ENCODE peak calls at places on chromosomes 7 and 10, in seven cellular contexts. I is prostate gland, K is GM23248, V is thoracic aorta, Z is fibroblast of lung, P is iPS DF 6.9, Q is ovary. M is an unnamed sample.

GRCh38 chr10:67883710-67884312 is 645 bp upstream of the SIRT1 start:
- DNase-seq in V (no peak), K (peak; percentile 57), I (peak; percentile 15), Z (no peak), P (no peak), Q (no peak), M (peak; percentile 30)

GRCh38 chr7:29935111-29935510 is 54.5 kb downstream of the SCRN1 start:
- DNase-seq in P (no peak), V (no peak), K (peak; percentile 22), Q (no peak), I (no peak), Z (peak; percentile 46), M (no peak)

GRCh38 chr7:32660936-32661335 is 165.6 kb downstream of the AVL9 start:
- DNase-seq in I (no peak), P (no peak), Q (no peak), V (no peak), K (no peak), Z (no peak), M (no peak)

GRCh38 chr10:97412891-97413304 is 11.8 kb upstream of the RRP12 start:
- DNase-seq in P (no peak), Z (peak; percentile 15), Q (no peak), I (peak; percentile 68), V (no peak), K (no peak), M (no peak)

GRCh38 chr7:125424721-125425120 is 495.1 kb upstream of the POT1 start:
- DNase-seq in I (no peak), V (no peak), Z (no peak), Q (no peak), P (no peak), K (no peak), M (no peak)

GRCh38 chr7:49422564-49422963 is 350.9 kb upstream of the VWC2 start:
- DNase-seq in P (no peak), K (no peak), V (no peak), Q (no peak), I (no peak), Z (no peak), M (no peak)

GRCh38 chr10:101693701-101694055 is 1.3 kb downstream of the FBXW4 start:
- DNase-seq in I (peak; percentile 8), V (no peak), P (no peak), Q (no peak), K (peak; percentile 80), Z (peak; percentile 66), M (no peak)

GRCh38 chr7:106064836-106065559 is 47.1 kb downstream of the SYPL1 start:
- DNase-seq in P (no peak), Q (peak; percentile 90), K (peak; percentile 99), V (peak; percentile 83), Z (peak; percentile 96), I (peak; percentile 90), M (peak; percentile 81)

GRCh38 chr10:34360984-34361383 is 454.1 kb downstream of the PARD3 start:
- DNase-seq in P (no peak), I (no peak), Q (no peak), Z (no peak), K (no peak), V (no peak), M (no peak)

GRCh38 chr7:14892961-14893360 is 9.6 kb downstream of the DGKB start:
- DNase-seq in V (no peak), Q (no peak), I (no peak), K (peak; percentile 31), P (no peak), Z (peak; percentile 29), M (no peak)

GRCh38 chr10:77604063-77604462 is 33.5 kb downstream of the KCNMA1 start:
- DNase-seq in P (no peak), V (no peak), Q (no peak), I (no peak), K (no peak), Z (no peak), M (no peak)

GRCh38 chr7:102891693-102892261 is 21.0 kb upstream of the LRRC17 start:
- DNase-seq in P (no peak), Z (peak; percentile 95), K (peak; percentile 96), V (peak; percentile 20), I (peak; percentile 58), Q (no peak), M (no peak)

GRCh38 chr10:70584941-70585544 is 17.5 kb downstream of the PRF1 start:
- DNase-seq in P (peak; percentile 55), Q (no peak), Z (peak; percentile 33), K (no peak), I (no peak), V (no peak), M (no peak)

GRCh38 chr7:110790992-110791391 is 299.9 kb upstream of the LRRN3 start:
- DNase-seq in I (no peak), V (no peak), K (peak; percentile 4), P (no peak), Z (peak; percentile 29), Q (no peak), M (no peak)

GRCh38 chr7:66326501-66327180 is 121.5 kb downstream of the TPST1 start:
- DNase-seq in I (no peak), V (no peak), Q (no peak), K (peak; percentile 63), Z (peak; percentile 86), P (no peak), M (no peak)

GRCh38 chr10:17758200-17758599 is 6.2 kb downstream of the TMEM236 start:
- DNase-seq in Z (peak; percentile 21), K (peak; percentile 10), I (no peak), V (no peak), P (no peak), Q (no peak), M (no peak)

GRCh38 chr10:43965033-43965917 is 316.6 kb upstream of the ZNF32 start:
- DNase-seq in I (no peak), P (no peak), Q (no peak), V (no peak), Z (peak; percentile 93), K (peak; percentile 36), M (no peak)

GRCh38 chr10:14244801-14245211 is 85.9 kb downstream of the FRMD4A start:
- DNase-seq in V (no peak), Z (peak; percentile 66), Q (no peak), K (peak; percentile 39), I (no peak), P (no peak), M (peak; percentile 12)

GRCh38 chr7:81280531-81280930 is 361.7 kb upstream of the SEMA3C start:
- DNase-seq in Z (peak; percentile 39), Q (no peak), V (no peak), P (no peak), K (peak; percentile 4), I (no peak), M (no peak)

GRCh38 chr10:114541081-114541833 is 116.8 kb downstream of the ABLIM1 start:
- DNase-seq in K (peak; percentile 85), Z (peak; percentile 90), P (no peak), I (no peak), V (peak; percentile 19), Q (peak; percentile 86), M (no peak)

GRCh38 chr10:125761961-125762360 is 13.7 kb downstream of the MMP21 start:
- DNase-seq in Z (peak; percentile 3), P (no peak), Q (no peak), I (no peak), V (no peak), K (no peak), M (no peak)

GRCh38 chr10:125756853-125757487 is 18.7 kb downstream of the MMP21 start:
- DNase-seq in P (no peak), Z (no peak), V (no peak), I (no peak), K (no peak), Q (no peak), M (no peak)

GRCh38 chr10:125757742-125758141 is 17.9 kb downstream of the MMP21 start:
- DNase-seq in K (no peak), Q (no peak), V (no peak), I (no peak), Z (no peak), P (no peak), M (no peak)

DNA sequence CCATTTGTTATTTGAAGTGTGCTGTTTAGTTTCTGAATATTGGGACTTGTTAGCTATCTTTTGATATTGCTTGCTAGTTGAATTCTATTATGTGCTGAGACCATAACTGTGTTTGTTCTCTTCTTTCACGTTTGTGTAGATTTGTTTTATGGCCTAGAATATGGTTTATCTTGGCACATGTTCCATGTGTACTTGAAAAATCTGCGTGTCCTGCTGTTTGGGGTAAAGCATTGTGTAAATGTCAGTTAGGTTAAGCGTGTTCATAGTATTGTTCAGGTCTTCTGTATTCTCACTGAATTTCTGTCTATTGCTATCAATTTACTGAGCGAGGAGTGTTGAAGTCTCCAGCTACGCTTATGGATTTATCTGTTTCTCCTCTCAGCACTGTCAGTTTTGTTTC is 19.4 kb downstream of the MMP21 start:
- DNase-seq in Z (no peak), P (no peak), Q (no peak), V (no peak), I (peak; percentile 20), K (no peak), M (no peak)
- H3K36me3 ChIP-seq in Z (peaks cover 12% of the 10 kb centered on the region), P (peaks cover 6% of the 10 kb centered on the region), Q (no peaks in the 10 kb centered on the region), V (peaks cover 52% of the 10 kb centered on the region), I (no peaks in the 10 kb centered on the region), K (peaks cover 57% of the 10 kb centered on the region), M (peaks cover 39% of the 10 kb centered on the region)

GRCh38 chr7:27110977-27111752 is 8.7 kb upstream of the HOXA2 start:
- DNase-seq in Z (peak; percentile 96), I (no peak), P (no peak), Q (no peak), K (peak; percentile 24), V (no peak), M (no peak)

GRCh38 chr7:27107901-27108381 is 5.5 kb upstream of the HOXA2 start:
- DNase-seq in V (no peak), Z (peak; percentile 45), Q (no peak), K (no peak), I (no peak), P (no peak), M (no peak)

GRCh38 chr7:27108390-27109127 is 6.1 kb upstream of the HOXA2 start:
- DNase-seq in Z (peak; percentile 88), V (no peak), K (peak; percentile 17), Q (no peak), P (no peak), I (no peak), M (no peak)

GRCh38 chr7:27110163-27110976 is 7.9 kb upstream of the HOXA2 start:
- DNase-seq in Z (peak; percentile 98), K (no peak), V (no peak), Q (no peak), I (peak; percentile 63), P (no peak), M (no peak)

GRCh38 chr7:27109533-27110162 is 7.2 kb upstream of the HOXA2 start:
- DNase-seq in K (no peak), V (no peak), P (no peak), I (no peak), Z (peak; percentile 22), Q (no peak), M (no peak)
- H3K27me3 ChIP-seq in K (no peaks in the 10 kb centered on the region), V (no peaks in the 10 kb centered on the region), P (peaks cover 92% of the 10 kb centered on the region), I (no peaks in the 10 kb centered on the region), Z (no peaks in the 10 kb centered on the region), Q (peaks cover 3% of the 10 kb centered on the region), M (no peaks in the 10 kb centered on the region)

GRCh38 chr10:6174201-6174874 is 28.4 kb upstream of the PFKFB3 start:
- DNase-seq in K (no peak), I (no peak), Z (no peak), V (no peak), P (no peak), Q (no peak), M (no peak)
- H3K4me1 ChIP-seq in K (peaks cover 20% of the 10 kb centered on the region), I (no peaks in the 10 kb centered on the region), Z (peaks cover 13% of the 10 kb centered on the region), V (peaks cover 80% of the 10 kb centered on the region), P (no peaks in the 10 kb centered on the region), Q (peaks cover 49% of the 10 kb centered on the region), M (no peaks in the 10 kb centered on the region)

GRCh38 chr10:99698504-99699080 is 33.3 kb downstream of the COX15 start:
- DNase-seq in Q (no peak), I (no peak), P (peak; percentile 1), V (no peak), Z (no peak), K (no peak), M (no peak)

GRCh38 chr10:99695761-99696160 is 36.2 kb downstream of the COX15 start:
- DNase-seq in V (no peak), P (no peak), I (no peak), Q (no peak), K (peak; percentile 68), Z (peak; percentile 60), M (no peak)

GRCh38 chr10:99700649-99701048 is 31.3 kb downstream of the COX15 start:
- DNase-seq in P (no peak), I (no peak), Q (no peak), Z (no peak), V (no peak), K (no peak), M (no peak)
- H3K36me3 ChIP-seq in P (peaks cover 4% of the 10 kb centered on the region), I (no peaks in the 10 kb centered on the region), Q (no peaks in the 10 kb centered on the region), Z (peaks cover 11% of the 10 kb centered on the region), V (peaks cover 39% of the 10 kb centered on the region), K (peaks cover 80% of the 10 kb centered on the region), M (peaks cover 13% of the 10 kb centered on the region)